ENCODE peak calls at places on chromosomes 12 and 14, in eight cellular contexts. E is uterus, Q is IMR-90, B is NB4, Z is erythroblast, Y is GM12892, H is Peyer's patch, I is heart left ventricle. M is an unnamed sample.

GRCh38 chr12:42477931-42478330 is 111.6 kb downstream of the PRICKLE1 start:
- DNase-seq in E (no peak), Q (peak), B (no peak), Z (no peak), Y (no peak), H (no peak), I (no peak), M (no peak)

GRCh38 chr14:94305620-94306019 is 12.6 kb upstream of the SERPINA10 start:
- DNase-seq in E (no peak), Q (no peak), B (no peak), Z (no peak), Y (no peak), H (no peak), I (no peak), M (no peak)

GRCh38 chr12:52005903-52006703 is 643 bp upstream of the TAMALIN start:
- DNase-seq in E (peak), Q (no peak), B (peak), Z (no peak), Y (peak), H (no peak), I (peak), M (no peak)

GRCh38 chr14:22692194-22692593 is 48.0 kb upstream of the OR6J1 start:
- DNase-seq in E (no peak), Q (no peak), B (no peak), Z (no peak), Y (no peak), H (no peak), I (no peak), M (no peak)

GRCh38 chr12:47938093-47938492 is 25.3 kb upstream of the TMEM106C start:
- DNase-seq in E (no peak), Q (peak), B (peak), Z (no peak), Y (no peak), H (no peak), I (no peak), M (no peak)

GRCh38 chr12:42129595-42130204 is 15.0 kb downstream of the GXYLT1 start:
- DNase-seq in E (peak), Q (peak), B (peak), Z (peak), Y (no peak), H (no peak), I (peak), M (no peak)

GRCh38 chr12:116697305-116698130 is 40.4 kb downstream of the SPRING1 start:
- DNase-seq in E (no peak), Q (no peak), B (peak), Z (peak), Y (peak), H (no peak), I (peak), M (no peak)

GRCh38 chr12:60196366-60196765 is 600.5 kb downstream of the SLC16A7 start:
- DNase-seq in E (no peak), Q (no peak), B (no peak), Z (no peak), Y (no peak), H (no peak), I (no peak), M (no peak)

GRCh38 chr14:38255408-38255672 is 553 bp downstream of the CLEC14A start:
- DNase-seq in E (no peak), Q (no peak), B (no peak), Z (no peak), Y (no peak), H (peak), I (peak), M (no peak)

GRCh38 chr12:57459055-57459749 is 383 bp upstream of the GLI1 start:
- DNase-seq in E (peak), Q (peak), B (peak), Z (peak), Y (peak), H (peak), I (peak), M (peak)
- TF ChIP-seq POLR2A in E (peak), Q (peak), B (no peak), Z (no peak), Y (peak), H (no peak), I (peak), M (peak)

GRCh38 chr12:124548854-124549378 is 18.5 kb downstream of the NCOR2 start:
- DNase-seq in E (peak), Q (peak), B (no peak), Z (peak), Y (no peak), H (no peak), I (peak), M (no peak)

GRCh38 chr12:124547626-124548025 is 19.8 kb downstream of the NCOR2 start:
- DNase-seq in E (no peak), Q (no peak), B (no peak), Z (no peak), Y (no peak), H (no peak), I (no peak), M (no peak)

GRCh38 chr12:124551268-124552144 is 15.9 kb downstream of the NCOR2 start:
- DNase-seq in E (no peak), Q (peak), B (peak), Z (peak), Y (no peak), H (peak), I (peak), M (no peak)

GRCh38 chr12:124549629-124550028 is 17.8 kb downstream of the NCOR2 start:
- DNase-seq in E (no peak), Q (no peak), B (no peak), Z (peak), Y (no peak), H (no peak), I (no peak), M (no peak)

GRCh38 chr12:124550123-124551089 is 17.0 kb downstream of the NCOR2 start:
- DNase-seq in E (no peak), Q (no peak), B (peak), Z (no peak), Y (no peak), H (no peak), I (no peak), M (no peak)
- TF ChIP-seq POLR2A in E (no peak), Q (no peak), B (no peak), Z (no peak), Y (no peak), H (no peak), I (no peak), M (no peak)

GRCh38 chr14:81536125-81536771 is 2.6 kb upstream of the SEL1L start:
- DNase-seq in E (no peak), Q (no peak), B (no peak), Z (no peak), Y (no peak), H (no peak), I (peak), M (no peak)
- TF ChIP-seq POLR2A in E (no peak), Q (no peak), B (no peak), Z (no peak), Y (no peak), H (no peak), I (no peak), M (no peak)

DNA sequence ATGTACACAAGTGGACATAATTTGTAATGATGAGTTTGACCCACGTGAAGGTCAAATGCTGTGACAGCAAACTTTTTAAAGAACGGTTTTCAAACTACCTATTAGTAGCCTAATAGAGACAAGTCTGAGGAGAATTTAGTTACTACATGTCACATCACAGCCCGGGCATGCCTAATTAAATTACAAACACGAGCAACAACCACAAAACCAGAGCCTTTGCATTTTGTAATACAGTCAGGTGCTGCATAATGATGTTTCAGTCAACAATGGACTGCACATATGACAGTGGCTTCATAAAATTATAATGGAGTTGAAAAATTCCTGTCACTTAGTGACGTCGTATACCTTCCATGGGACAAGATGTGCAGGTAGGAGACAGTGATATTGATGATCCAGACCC is 274.5 kb downstream of the DACT1 start:
- DNase-seq in E (no peak), Q (no peak), B (no peak), Z (no peak), Y (no peak), H (no peak), I (no peak), M (no peak)
- TF ChIP-seq POLR2A in E (no peak), Q (no peak), B (no peak), Z (no peak), Y (no peak), H (no peak), I (no peak), M (no peak)

DNA sequence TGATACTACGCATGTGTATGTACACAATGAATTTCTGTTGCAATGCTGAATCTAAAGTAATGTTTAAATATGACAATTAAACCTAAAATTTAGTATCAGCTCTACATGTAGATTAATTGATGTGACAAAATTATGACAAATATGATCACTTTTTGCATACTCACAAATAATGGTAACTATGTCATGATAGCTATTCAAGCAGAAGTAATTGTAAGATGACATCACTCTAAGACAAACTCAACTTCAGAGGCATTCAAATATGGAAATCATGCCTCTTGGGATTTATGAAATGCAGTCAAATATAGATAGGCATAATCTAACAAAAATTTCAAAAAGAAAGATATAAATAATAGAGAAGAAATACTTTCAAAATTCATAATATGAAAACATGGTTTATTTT is 571.7 kb upstream of the LRFN5 start:
- DNase-seq in E (no peak), Q (no peak), B (no peak), Z (no peak), Y (no peak), H (no peak), I (no peak), M (no peak)
- TF ChIP-seq POLR2A in E (no peak), Q (no peak), B (no peak), Z (no peak), Y (no peak), H (no peak), I (no peak), M (no peak)

GRCh38 chr12:6647083-6647604 is at the start of gene ACRBP:
- DNase-seq in E (peak), Q (peak), B (peak), Z (peak), Y (peak), H (peak), I (peak), M (no peak)
- TF ChIP-seq POLR2A in E (peak), Q (no peak), B (peak), Z (peak), Y (peak), H (peak), I (peak), M (no peak)